ENCODE peak calls at places on chromosomes 13 and 19, in four cellular contexts. R, B, D and G are unnamed samples.

GRCh38 chr13:63696055-63696454 is 2280.4 kb upstream of the PCDH20 start:
- DNase-seq in B (no peak), R (no peak), D (no peak), G (no peak)

GRCh38 chr13:40190656-40191100 is 475.8 kb downstream of the FOXO1 start:
- DNase-seq in R (peak; percentile 38), D (peak; percentile 54), B (no peak), G (peak; percentile 71)

GRCh38 chr19:51251453-51251790 is 542 bp downstream of the SIGLECL1 start:
- DNase-seq in R (no peak), D (no peak), B (no peak), G (no peak)

GRCh38 chr19:8151499-8152035 is 2.2 kb upstream of the FBN3 start:
- DNase-seq in B (no peak), D (no peak), R (no peak), G (no peak)

GRCh38 chr13:73991884-73992283 is 142.3 kb downstream of the KLF12 start:
- DNase-seq in R (peak; percentile 48), B (no peak), D (no peak), G (no peak)

GRCh38 chr13:78137404-78138142 is 218.9 kb upstream of the EDNRB start:
- DNase-seq in D (no peak), R (peak; percentile 16), B (peak; percentile 33), G (no peak)

GRCh38 chr13:105897575-105897974 is 637.9 kb downstream of the EFNB2 start:
- DNase-seq in B (no peak), D (no peak), R (no peak), G (no peak)

GRCh38 chr19:52923782-52924593 is 760 bp upstream of the ZNF888 start:
- DNase-seq in D (no peak), R (no peak), B (peak; percentile 65), G (peak; percentile 38)

GRCh38 chr19:18998276-18998675 is 35.0 kb downstream of the SUGP2 start:
- DNase-seq in R (no peak), B (no peak), D (no peak), G (no peak)

GRCh38 chr19:48874309-48875135 is 2.3 kb downstream of the PPP1R15A start:
- DNase-seq in D (peak; percentile 69), B (no peak), R (no peak), G (peak; percentile 47)

DNA sequence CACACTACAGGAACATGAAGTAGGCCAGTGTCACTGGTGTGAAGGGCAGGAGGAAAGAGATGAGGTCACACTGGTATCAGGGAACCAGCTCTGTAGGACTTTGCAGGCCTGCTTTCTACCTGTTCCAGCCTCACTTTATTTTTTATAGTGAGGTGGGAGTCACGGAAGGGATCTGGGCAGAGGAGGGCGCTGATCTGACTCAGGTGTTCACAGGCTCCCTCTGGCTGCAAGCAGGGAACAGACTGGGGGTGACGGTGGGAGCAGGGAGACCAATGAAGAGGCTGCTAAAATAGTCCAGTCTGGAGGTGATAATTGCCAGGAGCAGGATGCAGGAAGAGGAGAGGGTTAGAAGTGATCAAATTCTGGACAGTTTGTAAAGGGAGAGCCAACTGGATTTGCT is 2.8 kb downstream of the THAP8 start:
- DNase-seq in B (no peak), R (no peak), D (no peak), G (no peak)
- TF ChIP-seq CTCF in B (no peak), R (peak; percentile 48), D (no peak), G (no peak)

DNA sequence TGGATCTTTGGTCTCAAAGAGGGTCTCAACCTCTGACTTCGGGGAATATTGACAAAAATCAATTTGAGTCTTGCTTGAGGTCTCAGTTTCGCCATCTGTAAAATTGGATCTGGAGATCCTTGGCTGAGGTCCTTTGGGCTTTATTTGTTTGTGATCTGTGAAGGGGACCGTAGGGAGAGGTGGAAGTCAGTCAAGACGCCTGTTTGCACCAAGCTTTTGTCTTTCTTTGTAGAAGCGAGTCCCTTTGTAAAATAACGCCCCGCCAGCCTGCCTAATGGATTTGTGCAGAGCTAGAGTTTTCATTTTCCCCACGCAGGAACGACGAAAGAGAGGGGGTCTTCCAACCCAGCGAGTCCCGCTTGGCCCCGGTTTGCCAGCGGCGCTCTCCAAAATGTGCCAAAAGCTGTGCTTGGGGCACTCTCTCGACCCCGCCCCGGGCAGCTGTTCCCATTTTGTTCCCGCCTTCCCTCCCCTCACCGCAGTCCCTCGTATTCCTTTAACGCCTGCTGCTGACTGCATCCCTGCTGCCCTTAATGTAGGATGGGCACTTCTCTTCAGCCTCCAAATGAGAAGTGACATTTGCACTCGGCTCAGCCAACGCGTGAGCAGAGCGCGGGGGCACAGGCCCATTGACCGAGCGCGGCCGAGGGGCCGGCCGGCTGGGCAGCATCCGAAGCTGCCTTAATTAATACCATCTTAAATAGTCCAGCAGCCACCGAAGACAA is 13.0 kb downstream of the ZIC5 start:
- DNase-seq in B (no peak), R (no peak), D (no peak), G (no peak)
- H3K27me3 ChIP-seq in B (peaks cover 6% of the 10 kb centered on the region), R (peaks cover 3% of the 10 kb centered on the region), D (peaks cover 2% of the 10 kb centered on the region), G (peaks cover 10% of the 10 kb centered on the region)

DNA sequence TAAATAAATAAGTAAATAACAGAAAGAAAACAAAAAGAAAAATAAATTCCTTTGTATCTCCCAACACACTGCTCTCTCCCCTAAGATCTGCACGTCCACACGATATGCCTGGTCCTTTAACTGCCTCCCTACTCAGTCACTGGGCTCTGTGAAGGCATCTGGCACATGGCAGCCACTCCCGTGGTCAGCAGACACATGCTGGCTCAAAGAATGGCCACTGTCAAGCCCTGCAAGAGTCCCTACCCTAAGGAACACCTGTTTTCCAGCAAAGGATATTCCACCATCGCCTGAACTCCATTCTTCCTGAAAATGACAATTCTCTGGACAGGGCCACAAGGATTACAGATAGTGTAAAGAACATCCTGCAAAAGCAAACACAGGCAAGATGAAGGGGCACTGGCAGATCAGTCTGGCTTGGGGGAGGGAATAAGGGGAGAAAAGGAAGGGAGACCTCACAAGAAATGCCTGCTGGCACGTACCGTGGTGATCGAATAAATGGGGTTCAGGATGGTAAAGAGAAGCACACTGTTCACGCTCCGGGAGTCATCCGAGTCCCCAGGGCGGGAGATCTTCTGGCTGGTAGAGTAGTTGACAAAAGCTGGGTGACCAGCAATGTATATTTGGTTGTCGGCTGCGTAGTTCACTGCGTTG is 4.3 kb downstream of the HNRNPL start:
- DNase-seq in D (no peak), R (no peak), B (no peak), G (no peak)
- H3K4me1 ChIP-seq in D (peaks cover 10% of the 10 kb centered on the region), R (peaks cover 52% of the 10 kb centered on the region), B (peaks cover 4% of the 10 kb centered on the region), G (peaks cover 18% of the 10 kb centered on the region)

DNA sequence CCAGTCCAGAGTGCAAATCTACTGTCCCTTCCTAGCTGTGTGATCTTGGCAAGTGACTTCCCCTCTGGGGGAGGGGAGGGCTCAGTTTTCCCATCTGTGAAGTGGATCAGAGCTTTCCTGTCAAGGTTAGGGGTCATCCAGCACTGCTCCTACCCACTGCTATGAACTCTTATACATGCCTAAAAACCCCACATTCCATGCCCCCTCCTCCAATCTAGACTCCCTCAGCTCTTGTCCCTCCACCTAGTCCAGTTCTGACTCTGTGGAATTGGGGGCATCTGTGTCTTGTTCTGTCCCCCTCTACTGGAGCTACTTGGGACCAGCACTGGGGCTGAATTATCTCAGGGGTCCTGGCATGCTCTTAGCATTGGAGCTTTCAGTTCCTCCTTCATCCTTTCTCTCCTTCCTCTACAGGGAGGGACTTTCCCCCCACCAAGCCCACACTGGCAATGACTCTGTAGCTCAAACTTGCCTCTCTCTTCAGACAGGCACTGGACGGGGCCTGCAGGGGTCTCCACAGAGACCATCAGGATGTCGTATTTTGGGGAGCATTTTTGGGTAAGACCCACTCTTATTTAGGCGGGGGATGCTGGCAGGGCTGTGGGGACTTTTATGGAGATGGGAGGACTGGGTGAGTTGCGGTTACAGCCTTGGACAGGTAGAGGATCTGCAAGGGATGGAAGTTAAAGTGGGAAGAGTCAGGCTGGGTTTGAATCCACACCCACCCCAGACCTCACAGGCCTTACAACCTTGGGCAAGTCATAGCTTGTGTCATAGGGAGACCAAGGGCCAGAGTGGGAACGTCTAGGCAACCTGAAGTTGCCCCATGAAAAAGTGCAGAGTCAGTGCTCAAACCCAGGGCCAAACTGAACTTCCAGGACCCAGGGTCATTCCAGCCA is 3.6 kb downstream of the FCHO1 start:
- DNase-seq in B (no peak), R (no peak), D (no peak), G (no peak)
- TF ChIP-seq CTCF in B (no peak), R (peak; percentile 38), D (no peak), G (no peak)

DNA sequence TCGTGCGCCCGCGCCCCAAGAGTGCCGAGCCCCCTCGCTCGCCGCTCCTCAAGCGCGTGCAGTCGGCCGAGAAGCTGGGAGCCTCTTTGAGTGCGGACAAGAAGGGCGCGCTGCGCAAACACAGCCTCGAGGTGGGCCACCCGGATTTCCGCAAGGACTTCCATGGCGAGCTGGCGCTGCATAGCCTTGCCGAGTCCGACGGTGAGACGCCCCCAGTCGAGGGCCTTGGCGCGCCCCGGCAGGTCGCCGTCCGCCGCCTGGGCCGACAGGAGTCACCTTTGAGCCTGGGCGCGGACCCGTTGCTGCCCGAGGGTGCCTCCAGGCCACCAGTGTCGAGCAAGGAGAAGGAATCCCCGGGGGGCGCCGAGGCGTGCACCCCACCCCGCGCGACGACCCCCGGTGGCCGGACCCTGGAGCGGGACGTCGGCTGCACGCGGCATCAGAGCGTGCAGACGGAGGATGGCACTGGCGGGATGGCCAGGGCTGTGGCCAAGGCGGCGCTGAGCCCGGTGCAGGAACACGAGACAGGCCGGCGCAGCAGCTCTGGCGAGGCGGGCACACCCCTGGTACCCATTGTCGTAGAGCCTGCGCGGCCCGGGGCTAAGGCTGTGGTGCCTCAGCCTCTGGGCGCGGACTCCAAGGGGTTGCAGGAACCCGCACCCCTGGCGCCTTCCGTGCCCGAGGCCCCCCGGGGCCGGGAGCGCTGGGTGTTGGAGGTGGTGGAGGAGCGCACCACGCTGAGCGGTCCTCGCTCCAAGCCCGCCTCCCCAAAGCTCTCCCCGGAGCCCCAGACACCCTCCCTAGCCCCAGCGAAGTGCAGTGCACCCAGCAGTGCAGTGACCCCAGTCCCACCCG is 7.1 kb downstream of the DNASE2 start:
- DNase-seq in R (no peak), D (no peak), B (no peak), G (no peak)
- H3K27me3 ChIP-seq in R (no peaks in the 10 kb centered on the region), D (no peaks in the 10 kb centered on the region), B (no peaks in the 10 kb centered on the region), G (no peaks in the 10 kb centered on the region)

GRCh38 chr13:46686171-46686570 is 110.8 kb downstream of the ESD start:
- DNase-seq in D (no peak), R (no peak), B (no peak), G (no peak)
- H3K4me1 ChIP-seq in D (peaks cover 1% of the 10 kb centered on the region), R (no peaks in the 10 kb centered on the region), B (no peaks in the 10 kb centered on the region), G (no peaks in the 10 kb centered on the region)